ENCODE peak calls at places on chromosomes 16 and 17, in six cellular contexts. X is RPMI7951; O is cardiac fibroblast; H is activated naive CD4-positive, alpha-beta T cell; Q is H54; C is endothelial cell. T is an unnamed sample.
A peak's percentile ranks its signal among the peaks of the same experiment; 100 is the strongest.

GRCh38 chr16:77571463-77571862 is 136.6 kb upstream of the ADAMTS18 start:
- DNase-seq in X (no peak), O (no peak), H (no peak), Q (no peak), C (no peak), T (no peak)

GRCh38 chr17:65473363-65473762 is 88.1 kb downstream of the AXIN2 start:
- DNase-seq in X (no peak), O (no peak), H (no peak), Q (no peak), C (no peak), T (no peak)

GRCh38 chr17:13498184-13498583 is 103.5 kb downstream of the HS3ST3A1 start:
- DNase-seq in X (no peak), O (no peak), H (no peak), Q (no peak), C (no peak), T (no peak)

GRCh38 chr17:4782652-4783051 is 3.5 kb downstream of the VMO1 start:
- DNase-seq in X (no peak), O (no peak), H (no peak), Q (no peak), C (no peak), T (no peak)

GRCh38 chr17:72953621-72954020 is 138.9 kb downstream of the SLC39A11 start:
- DNase-seq in X (no peak), O (peak; percentile 6), H (no peak), Q (peak; percentile 37), C (no peak), T (no peak)

GRCh38 chr16:24972608-24973220 is 42.5 kb downstream of the ARHGAP17 start:
- DNase-seq in X (no peak), O (no peak), H (no peak), Q (no peak), C (no peak), T (no peak)

GRCh38 chr16:69495821-69496220 is 69.9 kb upstream of the NFAT5 start:
- DNase-seq in X (no peak), O (no peak), H (no peak), Q (no peak), C (no peak), T (no peak)

GRCh38 chr16:86929149-86929871 is 351.0 kb downstream of the FOXL1 start:
- DNase-seq in X (peak; percentile 92), O (peak; percentile 91), H (no peak), Q (peak; percentile 93), C (peak; percentile 66), T (no peak)

GRCh38 chr16:87836844-87837581 is 32.3 kb downstream of the SLC7A5 start:
- DNase-seq in X (peak; percentile 92), O (peak; percentile 29), H (no peak), Q (no peak), C (no peak), T (no peak)

GRCh38 chr17:43935204-43935925 is 6.9 kb downstream of the PPY start:
- DNase-seq in X (no peak), O (no peak), H (no peak), Q (no peak), C (no peak), T (no peak)

GRCh38 chr16:9134739-9135138 is 43.3 kb downstream of the HAPSTR1 start:
- DNase-seq in X (peak; percentile 56), O (peak; percentile 58), H (no peak), Q (peak; percentile 37), C (peak; percentile 60), T (peak; percentile 26)

GRCh38 chr17:54021418-54021817 is 198.7 kb downstream of the KIF2B start:
- DNase-seq in X (no peak), O (no peak), H (no peak), Q (no peak), C (no peak), T (no peak)

GRCh38 chr17:50169121-50169764 is 3.4 kb downstream of the SGCA start:
- DNase-seq in X (peak; percentile 71), O (peak; percentile 81), H (no peak), Q (peak; percentile 60), C (peak; percentile 67), T (no peak)

GRCh38 chr17:31738067-31738466 is 121.0 kb downstream of the COPRS start:
- DNase-seq in X (no peak), O (no peak), H (no peak), Q (no peak), C (no peak), T (no peak)

GRCh38 chr17:81483085-81483861 is 29.3 kb downstream of the ACTG1 start:
- DNase-seq in X (no peak), O (peak; percentile 33), H (no peak), Q (no peak), C (no peak), T (no peak)

GRCh38 chr16:54679531-54679930 is 251.1 kb upstream of the IRX5 start:
- DNase-seq in X (no peak), O (no peak), H (no peak), Q (no peak), C (no peak), T (no peak)

GRCh38 chr16:11005611-11005975 is 61.2 kb downstream of the CLEC16A start:
- DNase-seq in X (peak; percentile 40), O (peak; percentile 73), H (no peak), Q (no peak), C (no peak), T (no peak)

GRCh38 chr16:86928517-86929148 is 350.3 kb downstream of the FOXL1 start:
- DNase-seq in X (peak; percentile 52), O (no peak), H (no peak), Q (no peak), C (no peak), T (no peak)

GRCh38 chr17:65559802-65560627 is 1.4 kb downstream of the AXIN2 start:
- DNase-seq in X (peak; percentile 25), O (no peak), H (no peak), Q (no peak), C (peak; percentile 49), T (peak; percentile 63)

GRCh38 chr17:19012171-19013080 is 7.9 kb upstream of the FAM83G start:
- DNase-seq in X (no peak), O (no peak), H (no peak), Q (no peak), C (no peak), T (no peak)

GRCh38 chr16:87531418-87531817 is 38.6 kb upstream of the ZCCHC14 start:
- DNase-seq in X (no peak), O (no peak), H (no peak), Q (no peak), C (no peak), T (no peak)

GRCh38 chr17:74750327-74751069 is 2.1 kb downstream of the NHERF1 start:
- DNase-seq in X (no peak), O (no peak), H (no peak), Q (no peak), C (no peak), T (peak; percentile 66)

GRCh38 chr16:23149267-23149992 is at the start of gene USP31:
- DNase-seq in X (peak; percentile 93), O (peak; percentile 95), H (peak; percentile 73), Q (peak; percentile 81), C (peak; percentile 96), T (peak; percentile 78)

GRCh38 chr16:8962393-8963009 is 1.2 kb downstream of the USP7 start:
- DNase-seq in X (no peak), O (no peak), H (peak; percentile 9), Q (no peak), C (no peak), T (peak; percentile 47)

GRCh38 chr17:16425698-16426659 is 10.6 kb downstream of the TRPV2 start:
- DNase-seq in X (no peak), O (no peak), H (no peak), Q (no peak), C (no peak), T (no peak)

GRCh38 chr16:71933913-71934696 is 38.8 kb downstream of the IST1 start:
- DNase-seq in X (peak; percentile 35), O (peak; percentile 38), H (no peak), Q (peak; percentile 33), C (no peak), T (no peak)

GRCh38 chr17:57255776-57256681 is at the start of gene MSI2:
- DNase-seq in X (peak; percentile 83), O (peak; percentile 80), H (peak; percentile 74), Q (peak; percentile 89), C (peak; percentile 63), T (peak; percentile 60)